ENCODE peak calls at places on chromosomes 16 and 17, in four cellular contexts. Z is H1, K is HepG2, P is SK-N-SH. A is an unnamed sample.

GRCh38 chr17:80969030-80969673 is 22.5 kb upstream of the CHMP6 start:
- DNase-seq in P (peak), Z (no peak), K (no peak), A (no peak)

GRCh38 chr16:67843343-67843765 is 1.2 kb downstream of the THAP11 start:
- DNase-seq in Z (no peak), P (no peak), K (no peak), A (no peak)

GRCh38 chr17:80695979-80696378 is 151.3 kb downstream of the RPTOR start:
- DNase-seq in P (peak), Z (no peak), K (no peak), A (no peak)

GRCh38 chr17:78671607-78672404 is 94.6 kb upstream of the DNAH17 start:
- DNase-seq in Z (no peak), K (no peak), P (no peak), A (no peak)

GRCh38 chr17:82875418-82875856 is 35.6 kb upstream of the ZNF750 start:
- DNase-seq in P (no peak), K (peak), Z (peak), A (no peak)

GRCh38 chr16:11312718-11313492 is 31.8 kb upstream of the PRM1 start:
- DNase-seq in P (no peak), Z (no peak), K (peak), A (no peak)

GRCh38 chr16:74657873-74658642 is 8.6 kb downstream of the RFWD3 start:
- DNase-seq in P (no peak), K (no peak), Z (no peak), A (no peak)

GRCh38 chr16:668519-669171 is 713 bp downstream of the RHOT2 start:
- DNase-seq in K (no peak), P (peak), Z (no peak), A (no peak)

GRCh38 chr16:2008009-2008526 is 1.6 kb downstream of the ZNF598 start:
- DNase-seq in K (no peak), P (no peak), Z (no peak), A (no peak)

GRCh38 chr16:51110618-51111234 is 40.3 kb downstream of the SALL1 start:
- DNase-seq in K (no peak), Z (no peak), P (no peak), A (no peak)

GRCh38 chr16:57165923-57166322 is 19.9 kb downstream of the PSME3IP1 start:
- DNase-seq in Z (no peak), P (no peak), K (no peak), A (no peak)

GRCh38 chr17:29155235-29155965 is 24.8 kb downstream of the MYO18A start:
- DNase-seq in P (peak), K (peak), Z (no peak), A (no peak)

GRCh38 chr16:28062261-28063046 is 1.1 kb downstream of the GSG1L start:
- DNase-seq in Z (no peak), K (no peak), P (peak), A (no peak)

GRCh38 chr17:16417896-16418683 is 2.7 kb downstream of the TRPV2 start:
- DNase-seq in P (no peak), Z (no peak), K (no peak), A (no peak)

GRCh38 chr17:14268264-14268663 is 31.6 kb upstream of the CDRT15 start:
- DNase-seq in K (peak), P (no peak), Z (no peak), A (no peak)
- TF ChIP-seq TCF12 in K (no peak), P (no peak), Z (no peak), A (no peak)

GRCh38 chr17:17778308-17779014 is 58.3 kb downstream of the SREBF1 start:
- DNase-seq in Z (no peak), K (no peak), P (peak), A (no peak)
- TF ChIP-seq TCF12 in Z (no peak), K (no peak), P (no peak), A (no peak)

GRCh38 chr17:56823848-56824247 is 9.9 kb downstream of the C17orf67 start:
- DNase-seq in Z (no peak), K (no peak), P (no peak), A (no peak)

GRCh38 chr17:56821847-56822534 is 11.7 kb downstream of the C17orf67 start:
- DNase-seq in P (no peak), Z (no peak), K (no peak), A (no peak)

GRCh38 chr17:56824503-56824902 is 9.2 kb downstream of the C17orf67 start:
- DNase-seq in K (no peak), P (no peak), Z (no peak), A (no peak)

GRCh38 chr17:56820207-56820606 is 13.5 kb downstream of the C17orf67 start:
- DNase-seq in K (no peak), P (no peak), Z (no peak), A (no peak)

GRCh38 chr17:56822725-56823124 is 11.0 kb downstream of the C17orf67 start:
- DNase-seq in K (no peak), P (no peak), Z (no peak), A (no peak)
- TF ChIP-seq TCF12 in K (no peak), P (no peak), Z (no peak), A (no peak)

GRCh38 chr16:31478956-31479355 is 4.0 kb upstream of the SLC5A2 start:
- DNase-seq in Z (no peak), P (no peak), K (no peak), A (no peak)

GRCh38 chr16:31475949-31476304 is 4.0 kb downstream of the TGFB1I1 start:
- DNase-seq in K (no peak), P (no peak), Z (no peak), A (no peak)

GRCh38 chr16:31479752-31480151 is 3.2 kb upstream of the SLC5A2 start:
- DNase-seq in Z (no peak), P (no peak), K (no peak), A (no peak)

GRCh38 chr16:31476305-31477219 is 4.6 kb downstream of the TGFB1I1 start:
- DNase-seq in Z (no peak), K (peak), P (peak), A (no peak)

GRCh38 chr16:31477220-31478216 is 5.4 kb upstream of the SLC5A2 start:
- DNase-seq in K (peak), P (no peak), Z (no peak), A (no peak)
- TF ChIP-seq TCF12 in K (peak), P (no peak), Z (no peak), A (no peak)

A was measured in GM12878.